ENCODE peak calls at places on chromosomes 1 and 21, in nine cellular contexts. E is AG10803; W is cardiac fibroblast; M is astrocyte of the spinal cord; L is thoracic aorta; B is colonic mucosa; Y is CD8-positive, alpha-beta T cell; S is suprapubic skin; H is heart left ventricle. C is an unnamed sample.

GRCh38 chr21:45450741-45451740 is 46.1 kb downstream of the COL18A1 start:
- DNase-seq in E (no peak), W (no peak), M (peak; percentile 49), L (no peak), B (no peak), Y (no peak), S (no peak), H (no peak), C (no peak)

GRCh38 chr21:35138665-35139381 is 89.7 kb upstream of the RUNX1 start:
- DNase-seq in E (peak; percentile 37), W (peak; percentile 92), M (peak; percentile 96), L (no peak), B (no peak), Y (peak; percentile 63), S (no peak), H (no peak), C (peak; percentile 53)

GRCh38 chr1:84737572-84737971 is 47.3 kb upstream of the SSX2IP start:
- DNase-seq in E (no peak), W (no peak), M (no peak), L (no peak), B (no peak), Y (no peak), S (no peak), H (no peak), C (no peak)

GRCh38 chr1:45400049-45400448 is 59.8 kb upstream of the MUTYH start:
- DNase-seq in E (no peak), W (no peak), M (no peak), L (no peak), B (no peak), Y (no peak), S (no peak), H (no peak), C (no peak)

GRCh38 chr1:232628335-232629214 is 1.4 kb downstream of the SIPA1L2 start:
- DNase-seq in E (peak; percentile 54), W (peak; percentile 62), M (peak; percentile 62), L (no peak), B (peak; percentile 27), Y (no peak), S (no peak), H (no peak), C (no peak)

GRCh38 chr1:51956528-51957509 is 33.7 kb downstream of the RAB3B start:
- DNase-seq in E (peak; percentile 63), W (peak; percentile 51), M (peak; percentile 38), L (no peak), B (no peak), Y (no peak), S (no peak), H (no peak), C (no peak)

GRCh38 chr1:31436596-31437432 is 23.8 kb downstream of the SERINC2 start:
- DNase-seq in E (no peak), W (no peak), M (no peak), L (no peak), B (no peak), Y (peak; percentile 31), S (no peak), H (no peak), C (no peak)

GRCh38 chr21:39121600-39122355 is 61.5 kb downstream of the PSMG1 start:
- DNase-seq in E (no peak), W (no peak), M (peak; percentile 53), L (no peak), B (peak; percentile 15), Y (peak; percentile 38), S (no peak), H (no peak), C (no peak)

GRCh38 chr21:45432575-45433255 is 27.8 kb downstream of the COL18A1 start:
- DNase-seq in E (no peak), W (peak; percentile 69), M (peak; percentile 87), L (no peak), B (no peak), Y (no peak), S (no peak), H (no peak), C (no peak)

GRCh38 chr1:110384581-110385321 is 6.1 kb downstream of the SLC16A4 start:
- DNase-seq in E (no peak), W (no peak), M (no peak), L (no peak), B (peak; percentile 77), Y (no peak), S (no peak), H (no peak), C (peak; percentile 53)

GRCh38 chr1:174965006-174965971 is 34.5 kb upstream of the CACYBP start:
- DNase-seq in E (peak; percentile 56), W (peak; percentile 18), M (no peak), L (no peak), B (peak; percentile 62), Y (peak; percentile 72), S (no peak), H (no peak), C (no peak)
- TF ChIP-seq CTCF in E (no peak), W (no peak), M (no peak), L (no peak), B (no peak), Y (peak; percentile 21), S (no peak), H (no peak), C (no peak)

GRCh38 chr1:160665330-160666078 is 18.7 kb upstream of the SLAMF1 start:
- DNase-seq in E (no peak), W (peak; percentile 9), M (no peak), L (no peak), B (no peak), Y (no peak), S (no peak), H (peak; percentile 55), C (peak; percentile 37)

GRCh38 chr1:160667896-160668295 is 21.1 kb upstream of the SLAMF1 start:
- DNase-seq in E (no peak), W (no peak), M (no peak), L (no peak), B (no peak), Y (no peak), S (no peak), H (no peak), C (no peak)

GRCh38 chr1:160662888-160663287 is 16.0 kb upstream of the SLAMF1 start:
- DNase-seq in E (no peak), W (no peak), M (no peak), L (no peak), B (no peak), Y (no peak), S (no peak), H (no peak), C (no peak)

GRCh38 chr1:160664573-160665051 is 17.8 kb upstream of the SLAMF1 start:
- DNase-seq in E (no peak), W (no peak), M (no peak), L (no peak), B (no peak), Y (no peak), S (no peak), H (no peak), C (peak; percentile 57)

GRCh38 chr1:160666079-160666442 is 19.2 kb upstream of the SLAMF1 start:
- DNase-seq in E (no peak), W (no peak), M (no peak), L (no peak), B (no peak), Y (no peak), S (no peak), H (no peak), C (no peak)
- H3K4me3 ChIP-seq in E (no peak overlapping the region), W (no peak overlapping the region), M (no peak overlapping the region), L (no peak overlapping the region), B (no peak overlapping the region), Y (no peak overlapping the region), S (no peak overlapping the region), H (no peak overlapping the region), C (no peak overlapping the region)

GRCh38 chr1:19430121-19431068 is 54.9 kb downstream of the CAPZB start:
- DNase-seq in E (peak; percentile 56), W (peak; percentile 70), M (peak; percentile 67), L (no peak), B (no peak), Y (no peak), S (peak; percentile 68), H (no peak), C (no peak)

GRCh38 chr1:19432943-19433609 is 52.3 kb downstream of the CAPZB start:
- DNase-seq in E (peak; percentile 41), W (no peak), M (no peak), L (no peak), B (no peak), Y (no peak), S (no peak), H (no peak), C (no peak)

GRCh38 chr1:19427087-19427781 is 58.1 kb downstream of the CAPZB start:
- DNase-seq in E (peak; percentile 71), W (peak; percentile 52), M (peak; percentile 55), L (no peak), B (no peak), Y (no peak), S (no peak), H (no peak), C (no peak)

GRCh38 chr1:19426294-19427086 is 58.8 kb downstream of the CAPZB start:
- DNase-seq in E (no peak), W (no peak), M (no peak), L (no peak), B (no peak), Y (no peak), S (peak; percentile 80), H (peak; percentile 57), C (no peak)

GRCh38 chr1:19429611-19430010 is 55.7 kb downstream of the CAPZB start:
- DNase-seq in E (no peak), W (no peak), M (peak; percentile 61), L (no peak), B (no peak), Y (no peak), S (no peak), H (no peak), C (no peak)
- TF ChIP-seq CTCF in E (no peak), W (no peak), M (no peak), L (no peak), B (no peak), Y (no peak), S (no peak), H (no peak), C (no peak)

GRCh38 chr1:3347257-3348020 is 107.0 kb upstream of the ARHGEF16 start:
- DNase-seq in E (no peak), W (no peak), M (no peak), L (no peak), B (no peak), Y (no peak), S (no peak), H (no peak), C (no peak)

GRCh38 chr1:3345792-3346191 is 108.7 kb upstream of the ARHGEF16 start:
- DNase-seq in E (no peak), W (no peak), M (no peak), L (no peak), B (no peak), Y (no peak), S (no peak), H (no peak), C (no peak)

GRCh38 chr1:3348196-3348865 is 106.1 kb upstream of the ARHGEF16 start:
- DNase-seq in E (no peak), W (no peak), M (no peak), L (no peak), B (no peak), Y (no peak), S (no peak), H (peak; percentile 45), C (no peak)

GRCh38 chr1:3344395-3344794 is 110.1 kb upstream of the ARHGEF16 start:
- DNase-seq in E (no peak), W (no peak), M (no peak), L (no peak), B (no peak), Y (no peak), S (no peak), H (no peak), C (no peak)

DNA sequence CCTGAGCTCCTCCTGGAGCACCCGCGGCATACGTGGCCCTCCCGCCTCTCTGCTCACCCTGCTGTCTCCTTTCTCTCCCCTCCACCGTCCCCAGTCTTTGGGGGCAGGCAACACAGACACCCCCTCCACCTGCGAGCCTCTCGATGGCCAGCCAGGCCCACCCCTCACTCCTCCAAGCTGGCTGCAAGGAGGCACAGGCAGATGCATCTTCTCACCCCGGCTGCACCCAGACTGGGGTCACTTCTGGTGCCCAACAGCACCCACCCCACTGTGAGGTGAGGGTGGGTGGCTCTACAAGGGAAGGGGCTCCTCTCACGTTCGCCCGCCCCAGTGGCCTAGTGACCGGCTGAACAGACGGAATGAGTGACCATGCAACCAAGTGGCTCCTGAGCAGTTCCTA is 108.0 kb upstream of the ARHGEF16 start:
- DNase-seq in E (no peak), W (no peak), M (no peak), L (no peak), B (no peak), Y (no peak), S (no peak), H (no peak), C (no peak)
- H3K4me3 ChIP-seq in E (no peak overlapping the region), W (no peak overlapping the region), M (no peak overlapping the region), L (no peak overlapping the region), B (no peak overlapping the region), Y (no peak overlapping the region), S (no peak overlapping the region), H (no peak overlapping the region), C (no peak overlapping the region)